ENCODE peak calls at places on chromosome 14, in five cellular contexts. Z is EL; F is ovary; K is hippocampal formation; B is stimulated activated naive CD8-positive, alpha-beta T cell treated with anti-CD3 and anti-CD28 coated beads, Interleukin-15, Interleukin-2, amounts not matched to agents 100 U/mL and 50 U/mL, for 24 hours. W is an unnamed sample.

GRCh38 chr14:35367056-35367372 is 37.5 kb downstream of the NFKBIA start:
- DNase-seq in B (no peak), K (no peak), Z (no peak), F (no peak), W (no peak)

GRCh38 chr14:103724116-103724515 is 8.5 kb downstream of the ZFYVE21 start:
- DNase-seq in B (no peak), Z (no peak), F (peak), K (no peak), W (no peak)

GRCh38 chr14:75993567-75994041 is 8.0 kb downstream of the IFT43 start:
- DNase-seq in K (no peak), B (no peak), Z (no peak), F (no peak), W (no peak)

GRCh38 chr14:23009939-23010718 is at the start of gene C14orf93:
- DNase-seq in F (peak), B (peak), Z (peak), K (peak), W (peak)

GRCh38 chr14:80764496-80764895 is 177.0 kb downstream of the CEP128 start:
- DNase-seq in B (no peak), K (no peak), Z (peak), F (no peak), W (no peak)

GRCh38 chr14:105085766-105086165 is 20.5 kb upstream of the GPR132 start:
- DNase-seq in K (no peak), Z (no peak), F (no peak), B (no peak), W (no peak)

GRCh38 chr14:69049675-69050074 is 70.6 kb upstream of the ACTN1 start:
- DNase-seq in Z (peak), B (no peak), F (no peak), K (no peak), W (no peak)

GRCh38 chr14:100846309-100846859 is 20.5 kb downstream of the MEG3 start:
- DNase-seq in K (no peak), B (no peak), F (no peak), Z (no peak), W (no peak)

GRCh38 chr14:101103321-101103901 is 199.9 kb upstream of the RTL1 start:
- DNase-seq in B (no peak), Z (no peak), K (no peak), F (peak), W (no peak)

GRCh38 chr14:89551432-89551831 is 134.4 kb upstream of the FOXN3 start:
- DNase-seq in K (no peak), Z (no peak), B (no peak), F (no peak), W (no peak)

GRCh38 chr14:32564591-32564990 is 235.5 kb downstream of the AKAP6 start:
- DNase-seq in F (no peak), B (no peak), Z (peak), K (peak), W (peak)

GRCh38 chr14:96461950-96462798 is 40.0 kb upstream of the PAPOLA start:
- DNase-seq in Z (no peak), F (no peak), B (no peak), K (no peak), W (peak)

GRCh38 chr14:68824517-68825347 is 31.9 kb upstream of the ZFP36L1 start:
- DNase-seq in K (peak), F (peak), B (peak), Z (peak), W (no peak)

GRCh38 chr14:49946320-49947141 is 53.6 kb downstream of the ARF6 start:
- DNase-seq in F (no peak), B (no peak), Z (peak), K (peak), W (no peak)

GRCh38 chr14:61150851-61151250 is 130.3 kb downstream of the TMEM30B start:
- DNase-seq in F (no peak), K (no peak), B (no peak), Z (peak), W (no peak)

GRCh38 chr14:64930085-64930843 is 12.3 kb downstream of the GPX2 start:
- DNase-seq in F (no peak), K (no peak), B (no peak), Z (no peak), W (no peak)

GRCh38 chr14:32998433-32998832 is 59.8 kb downstream of the NPAS3 start:
- DNase-seq in B (no peak), Z (peak), F (no peak), K (no peak), W (no peak)

GRCh38 chr14:21102472-21103164 is 1.8 kb downstream of the TMEM253 start:
- DNase-seq in B (no peak), Z (no peak), F (no peak), K (no peak), W (no peak)

GRCh38 chr14:22263961-22264360 is 325.1 kb downstream of the DAD1 start:
- DNase-seq in F (no peak), Z (no peak), B (no peak), K (no peak), W (no peak)

GRCh38 chr14:31880935-31881334 is 196.2 kb upstream of the ARHGAP5 start:
- DNase-seq in F (no peak), Z (peak), K (no peak), B (no peak), W (no peak)

GRCh38 chr14:38958589-38958988 is 144.4 kb downstream of the SEC23A start:
- DNase-seq in K (no peak), B (no peak), F (no peak), Z (no peak), W (no peak)

GRCh38 chr14:99972748-99973466 is 92.3 kb upstream of the EVL start:
- DNase-seq in Z (peak), K (no peak), B (no peak), F (no peak), W (no peak)

GRCh38 chr14:20455355-20456300 is 602 bp downstream of the APEX1 start:
- DNase-seq in Z (peak), B (no peak), F (no peak), K (no peak), W (no peak)

GRCh38 chr14:76576047-76576741 is 185.1 kb upstream of the VASH1 start:
- DNase-seq in B (no peak), Z (peak), K (no peak), F (no peak), W (no peak)

GRCh38 chr14:88866305-88866704 is 41.9 kb downstream of the TTC8 start:
- DNase-seq in K (no peak), Z (peak), F (no peak), B (no peak), W (no peak)

GRCh38 chr14:35549551-35549950 is 15.6 kb downstream of the INSM2 start:
- DNase-seq in Z (no peak), F (no peak), K (no peak), B (no peak), W (no peak)

GRCh38 chr14:104383931-104384775 is 195.4 kb upstream of the C14orf180 start:
- DNase-seq in K (no peak), F (peak), B (no peak), Z (no peak), W (no peak)

GRCh38 chr14:83164016-83164415 is 1630.4 kb upstream of the SEL1L start:
- DNase-seq in F (no peak), K (no peak), Z (peak), B (no peak), W (no peak)

GRCh38 chr14:97393244-97393643 is 596.1 kb downstream of the VRK1 start:
- DNase-seq in K (no peak), Z (no peak), F (no peak), B (no peak), W (no peak)

GRCh38 chr14:23089498-23090253 is 5.3 kb downstream of the ACIN1 start:
- DNase-seq in B (no peak), Z (no peak), K (no peak), F (no peak), W (no peak)

GRCh38 chr14:72958548-72958947 is 32.3 kb downstream of the DCAF4 start:
- DNase-seq in F (no peak), B (no peak), Z (no peak), K (no peak), W (no peak)